ENCODE peak calls at places on chromosomes 16 and 17, in ten cellular contexts. A is ascending aorta, R is cardiac muscle cell, N is natural killer cell, W is stomach, G is PC-9, X is right lobe of liver, H is fibroblast of mammary gland, D is AG04449, Q is NB4. B is an unnamed sample.

GRCh38 chr16:89230210-89230609 is 12.7 kb downstream of the ZNF778 start:
- DNase-seq in A (no peak), R (no peak), N (no peak), W (no peak), G (no peak), X (no peak), H (no peak), D (no peak), Q (no peak), B (no peak)

GRCh38 chr17:37848690-37849616 is 75.3 kb upstream of the TBC1D3K start:
- DNase-seq in A (no peak), R (peak; percentile 43), N (no peak), W (no peak), G (peak; percentile 39), X (no peak), H (peak; percentile 77), D (peak; percentile 31), Q (peak; percentile 85), B (no peak)

GRCh38 chr17:82065638-82066303 is at the start of gene DUS1L:
- DNase-seq in A (no peak), R (peak; percentile 72), N (peak; percentile 74), W (peak; percentile 71), G (no peak), X (peak; percentile 64), H (peak; percentile 35), D (no peak), Q (peak; percentile 73), B (no peak)

GRCh38 chr17:74369221-74369620 is 1.9 kb downstream of the GPR142 start:
- DNase-seq in A (no peak), R (no peak), N (no peak), W (peak; percentile 44), G (no peak), X (peak; percentile 63), H (no peak), D (no peak), Q (peak; percentile 69), B (no peak)

GRCh38 chr17:78998311-78999055 is 11.1 kb downstream of the CANT1 start:
- DNase-seq in A (no peak), R (peak; percentile 14), N (no peak), W (peak; percentile 75), G (no peak), X (peak; percentile 26), H (no peak), D (no peak), Q (no peak), B (no peak)

GRCh38 chr17:39243155-39243554 is 17.4 kb upstream of the STAC2 start:
- DNase-seq in A (no peak), R (no peak), N (no peak), W (no peak), G (no peak), X (no peak), H (no peak), D (no peak), Q (no peak), B (no peak)

GRCh38 chr17:29844339-29845048 is 85.5 kb downstream of the SSH2 start:
- DNase-seq in A (no peak), R (peak; percentile 76), N (no peak), W (no peak), G (no peak), X (no peak), H (peak; percentile 29), D (no peak), Q (no peak), B (no peak)

GRCh38 chr17:50361561-50362480 is 11.2 kb downstream of the MRPL27 start:
- DNase-seq in A (no peak), R (peak; percentile 84), N (peak; percentile 44), W (peak; percentile 73), G (peak; percentile 56), X (peak; percentile 52), H (peak; percentile 77), D (no peak), Q (peak; percentile 81), B (no peak)

GRCh38 chr16:25060920-25061319 is 45.8 kb upstream of the ARHGAP17 start:
- DNase-seq in A (no peak), R (peak; percentile 93), N (no peak), W (no peak), G (no peak), X (no peak), H (no peak), D (no peak), Q (peak; percentile 94), B (no peak)

DNA sequence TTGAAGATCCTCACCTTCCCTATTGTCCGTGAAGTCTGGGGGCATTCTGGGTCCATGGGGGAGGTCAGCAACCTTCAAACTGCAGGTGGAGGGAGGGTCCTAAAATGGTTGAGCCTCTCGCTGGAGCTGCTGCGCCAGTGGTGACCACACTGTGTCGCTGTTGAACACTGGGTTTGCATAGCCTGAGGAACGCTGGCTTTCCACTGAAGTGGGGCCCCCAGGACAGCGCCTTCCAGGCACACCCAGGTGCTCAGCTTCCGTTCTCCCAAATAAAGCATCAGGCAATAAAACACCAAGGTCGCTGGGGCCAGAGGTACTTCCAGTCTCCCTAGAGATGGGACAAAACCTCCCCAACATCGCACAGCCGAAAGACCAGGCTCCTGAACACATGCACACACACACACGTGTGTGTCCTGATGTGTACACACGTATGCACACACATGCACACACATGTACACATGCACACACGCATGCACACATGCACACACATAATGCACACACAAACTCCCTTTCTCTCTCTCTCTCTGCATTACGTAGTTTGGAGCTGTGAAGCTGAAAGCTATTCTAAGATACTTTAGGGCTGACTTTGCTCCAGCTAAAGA is 120.6 kb downstream of the IRF8 start:
- DNase-seq in A (no peak), R (no peak), N (no peak), W (no peak), G (no peak), X (no peak), H (no peak), D (no peak), Q (peak; percentile 46), B (no peak)
- TF ChIP-seq CTCF in A (no peak), R (peak; percentile 33), N (peak; percentile 13), W (no peak), G (peak; percentile 51), X (no peak), H (peak; percentile 29), D (no peak), Q (peak; percentile 49), B (peak; percentile 70)

DNA sequence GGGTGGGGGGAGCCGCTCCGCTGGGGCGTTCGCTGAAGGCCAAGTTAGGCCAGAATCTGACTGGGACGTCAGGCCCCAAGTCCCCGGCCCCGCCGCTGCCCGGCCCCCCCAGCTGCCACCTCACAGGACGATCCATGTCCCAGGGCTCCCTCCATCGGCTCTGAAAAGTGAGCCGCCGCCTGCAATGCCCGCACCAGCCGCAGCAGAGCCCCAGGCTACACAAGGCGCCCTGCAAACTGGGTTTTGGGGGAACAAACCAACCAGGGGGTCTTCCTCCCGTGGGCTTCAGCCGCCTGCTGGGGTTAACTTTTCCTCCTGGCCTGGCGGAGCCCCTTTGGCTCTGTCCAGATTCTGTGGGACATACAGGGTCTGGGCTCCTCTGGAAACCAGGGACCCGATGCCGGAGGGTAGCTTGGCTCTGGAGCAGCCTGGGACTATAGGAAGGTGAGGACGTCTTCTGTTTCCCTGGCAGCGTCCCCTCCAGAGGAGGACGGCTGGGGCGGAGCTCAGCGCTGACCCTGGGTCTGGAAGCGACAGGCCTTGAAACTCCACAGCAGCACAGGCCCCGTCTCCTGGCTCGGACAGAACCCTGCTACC is 835 bp downstream of the NME4 start:
- DNase-seq in A (peak; percentile 31), R (peak; percentile 76), N (no peak), W (peak; percentile 82), G (no peak), X (peak; percentile 72), H (peak; percentile 53), D (no peak), Q (no peak), B (no peak)
- TF ChIP-seq CTCF in A (peak; percentile 59), R (peak; percentile 42), N (no peak), W (peak; percentile 52), G (no peak), X (peak; percentile 27), H (peak; percentile 26), D (peak; percentile 51), Q (no peak), B (peak; percentile 70)

DNA sequence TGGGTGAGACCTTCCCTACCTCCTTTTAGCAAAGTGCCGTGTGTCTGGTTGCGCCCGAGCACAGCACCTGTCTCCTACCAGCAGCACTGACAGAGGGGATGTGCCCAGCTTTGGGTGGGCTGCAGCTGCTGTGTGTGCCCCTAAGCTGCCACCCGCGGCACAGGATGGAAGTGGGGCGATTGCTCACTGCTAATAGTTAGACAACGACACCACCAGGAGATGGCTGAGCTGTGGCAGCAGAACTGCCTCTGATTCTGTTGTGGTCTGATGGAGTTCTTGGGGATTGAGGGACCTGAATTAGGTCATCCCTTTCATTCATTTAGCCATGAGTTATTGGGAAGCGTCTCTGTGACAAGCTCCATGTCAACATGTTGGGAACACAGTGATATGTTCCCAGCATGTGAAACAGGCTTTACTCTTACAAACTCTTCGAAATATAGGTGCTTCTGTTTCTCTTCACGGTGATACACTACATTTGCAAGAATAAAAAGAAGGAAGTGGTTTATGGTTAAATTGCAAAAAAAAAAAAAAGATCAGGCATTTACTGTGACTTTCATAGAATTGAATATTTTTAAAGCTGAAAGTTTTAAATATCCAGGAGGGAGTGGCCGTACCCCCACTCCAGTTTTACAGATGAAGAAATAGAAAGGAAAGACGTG is 184.4 kb downstream of the MAF start:
- DNase-seq in A (no peak), R (no peak), N (peak; percentile 20), W (no peak), G (no peak), X (no peak), H (no peak), D (no peak), Q (no peak), B (no peak)
- TF ChIP-seq CTCF in A (no peak), R (no peak), N (no peak), W (no peak), G (no peak), X (no peak), H (no peak), D (no peak), Q (no peak), B (no peak)

GRCh38 chr17:34259151-34259550 is 4.1 kb downstream of the CCL2 start:
- DNase-seq in A (no peak), R (peak; percentile 83), N (no peak), W (no peak), G (no peak), X (no peak), H (peak; percentile 57), D (no peak), Q (no peak), B (no peak)

GRCh38 chr17:34255841-34256240 is 756 bp downstream of the CCL2 start:
- DNase-seq in A (no peak), R (no peak), N (no peak), W (no peak), G (no peak), X (no peak), H (no peak), D (no peak), Q (no peak), B (no peak)

GRCh38 chr17:34257986-34258326 is 2.9 kb downstream of the CCL2 start:
- DNase-seq in A (no peak), R (no peak), N (no peak), W (no peak), G (no peak), X (no peak), H (no peak), D (no peak), Q (no peak), B (no peak)

GRCh38 chr17:34255381-34255732 is 272 bp downstream of the CCL2 start:
- DNase-seq in A (no peak), R (no peak), N (no peak), W (no peak), G (no peak), X (no peak), H (peak; percentile 38), D (no peak), Q (no peak), B (no peak)

GRCh38 chr17:34257299-34257985 is 2.4 kb downstream of the CCL2 start:
- DNase-seq in A (no peak), R (peak; percentile 64), N (no peak), W (no peak), G (no peak), X (no peak), H (no peak), D (no peak), Q (no peak), B (no peak)
- TF ChIP-seq CTCF in A (no peak), R (no peak), N (no peak), W (no peak), G (no peak), X (no peak), H (no peak), D (no peak), Q (no peak), B (no peak)